ENCODE peak calls at places on chromosome 19, in five cellular contexts. K is smooth muscle cell of the brain vasculature; E is stimulated activated CD4-positive, alpha-beta T cell treated with anti-CD3 and anti-CD28 coated beads, Interleukin-1b, Interleukin-23, amount 100 ng/mL, for 1 hour; N is foreskin fibroblast; F is ELF-1. Z is an unnamed sample.

GRCh38 chr19:28486934-28487333 is 726.0 kb downstream of the UQCRFS1 start:
- DNase-seq in E (no peak), F (no peak), K (no peak), N (no peak), Z (no peak)

GRCh38 chr19:49592486-49593232 is 1.7 kb downstream of the PRR12 start:
- DNase-seq in F (peak; percentile 40), N (no peak), K (no peak), E (no peak), Z (no peak)

GRCh38 chr19:34308381-34309367 is 54.3 kb downstream of the GARRE1 start:
- DNase-seq in F (no peak), E (no peak), N (no peak), K (no peak), Z (no peak)

GRCh38 chr19:41330476-41330875 is 20.5 kb downstream of the CCDC97 start:
- DNase-seq in F (no peak), E (no peak), N (no peak), K (no peak), Z (no peak)

GRCh38 chr19:30113182-30113581 is 171.1 kb downstream of the URI1 start:
- DNase-seq in K (no peak), N (no peak), E (no peak), F (peak; percentile 41), Z (no peak)

GRCh38 chr19:18023596-18024212 is 15.7 kb downstream of the ARRDC2 start:
- DNase-seq in K (no peak), N (no peak), E (peak; percentile 48), F (no peak), Z (no peak)

GRCh38 chr19:29378543-29379105 is 147.2 kb upstream of the VSTM2B start:
- DNase-seq in K (no peak), N (no peak), E (no peak), F (no peak), Z (no peak)

GRCh38 chr19:56971230-56971629 is 130.7 kb upstream of the PEG3 start:
- DNase-seq in F (no peak), K (no peak), E (no peak), N (no peak), Z (no peak)

GRCh38 chr19:35908010-35908441 is at the start of gene TYROBP:
- DNase-seq in N (no peak), F (no peak), K (no peak), E (no peak), Z (no peak)

GRCh38 chr19:15640294-15640903 is at the start of gene CYP4F3:
- DNase-seq in N (no peak), E (no peak), K (no peak), F (no peak), Z (no peak)

GRCh38 chr19:50368649-50369570 is 3.5 kb upstream of the NAPSA start:
- DNase-seq in E (peak; percentile 43), F (peak; percentile 97), K (peak; percentile 63), N (peak; percentile 80), Z (peak; percentile 51)

GRCh38 chr19:34962945-34963530 is 991 bp downstream of the ZNF792 start:
- DNase-seq in K (no peak), E (no peak), F (no peak), N (no peak), Z (no peak)

GRCh38 chr19:44725251-44725650 is 23.3 kb upstream of the BCL3 start:
- DNase-seq in F (no peak), K (no peak), N (no peak), E (no peak), Z (no peak)

GRCh38 chr19:17302391-17303166 is 646 bp downstream of the ABHD8 start:
- DNase-seq in N (no peak), E (no peak), F (peak; percentile 57), K (no peak), Z (no peak)

GRCh38 chr19:15464394-15465385 is at the start of gene RASAL3:
- DNase-seq in K (no peak), F (no peak), N (no peak), E (peak; percentile 60), Z (no peak)

GRCh38 chr19:50669319-50670101 is 20.3 kb downstream of the C19orf81 start:
- DNase-seq in N (peak; percentile 12), E (no peak), K (no peak), F (no peak), Z (no peak)

GRCh38 chr19:39406656-39407393 is at the start of gene ZFP36:
- DNase-seq in F (peak; percentile 70), E (peak; percentile 87), K (no peak), N (peak; percentile 86), Z (peak; percentile 77)

GRCh38 chr19:4099054-4099764 is 24.7 kb downstream of the MAP2K2 start:
- DNase-seq in F (no peak), E (no peak), N (no peak), K (no peak), Z (no peak)

GRCh38 chr19:16660763-16661479 is at the start of gene TMEM38A:
- DNase-seq in K (no peak), N (no peak), E (no peak), F (peak; percentile 8), Z (no peak)

GRCh38 chr19:29302002-29302928 is 89.3 kb upstream of the UQCRFS1 start:
- DNase-seq in N (no peak), K (no peak), E (no peak), F (no peak), Z (no peak)

GRCh38 chr19:58558066-58558622 is at the start of gene UBE2M:
- DNase-seq in E (no peak), K (no peak), N (no peak), F (peak; percentile 56), Z (no peak)

GRCh38 chr19:4504874-4505569 is 13.3 kb downstream of the PLIN4 start:
- DNase-seq in E (no peak), N (no peak), F (no peak), K (no peak), Z (no peak)

GRCh38 chr19:13053761-13054604 is 48.7 kb downstream of the LYL1 start:
- DNase-seq in K (no peak), F (peak; percentile 92), E (no peak), N (peak; percentile 97), Z (no peak)

GRCh38 chr19:14147797-14148605 is 11.6 kb upstream of the ASF1B start:
- DNase-seq in K (no peak), F (peak; percentile 79), N (peak; percentile 58), E (no peak), Z (no peak)

GRCh38 chr19:32676186-32676894 is 692 bp downstream of the RGS9BP start:
- DNase-seq in E (no peak), K (no peak), N (no peak), F (peak; percentile 61), Z (no peak)

GRCh38 chr19:38310986-38311385 is 4.8 kb downstream of the YIF1B start:
- DNase-seq in F (no peak), N (no peak), E (no peak), K (no peak), Z (no peak)

GRCh38 chr19:18173572-18174294 is at the start of gene IFI30:
- DNase-seq in F (peak; percentile 75), E (peak; percentile 11), K (no peak), N (no peak), Z (no peak)